ENCODE peak calls at places on chromosomes 6 and 20, in six cellular contexts. S, D, F, A, K and Z are unnamed samples.

GRCh38 chr6:161393292-161393691 is 119.4 kb upstream of the AGPAT4 start:
- DNase-seq in S (no peak), D (no peak), F (no peak), A (no peak), K (no peak), Z (no peak)

GRCh38 chr20:58713801-58714339 is 21.3 kb downstream of the NPEPL1 start:
- DNase-seq in S (no peak), D (no peak), F (no peak), A (no peak), K (no peak), Z (no peak)

GRCh38 chr20:20568604-20569205 is 143.7 kb downstream of the RALGAPA2 start:
- DNase-seq in S (peak), D (peak), F (peak), A (peak), K (no peak), Z (peak)

GRCh38 chr20:39874049-39874893 is 814.8 kb downstream of the MAFB start:
- DNase-seq in S (peak), D (peak), F (peak), A (no peak), K (peak), Z (no peak)

GRCh38 chr6:92180090-92180489 is 1239.3 kb downstream of the EPHA7 start:
- DNase-seq in S (no peak), D (no peak), F (no peak), A (no peak), K (no peak), Z (no peak)

GRCh38 chr20:36105731-36106226 is 48.8 kb upstream of the EPB41L1 start:
- DNase-seq in S (no peak), D (no peak), F (peak), A (no peak), K (no peak), Z (no peak)

GRCh38 chr6:53524455-53524815 is 20.5 kb downstream of the GCLC start:
- DNase-seq in S (peak), D (peak), F (no peak), A (peak), K (no peak), Z (no peak)

GRCh38 chr6:137259349-137259748 is 40.2 kb upstream of the IFNGR1 start:
- DNase-seq in S (no peak), D (no peak), F (no peak), A (no peak), K (no peak), Z (no peak)

GRCh38 chr6:149904661-149905370 is 6.9 kb upstream of the RAET1E start:
- DNase-seq in S (no peak), D (no peak), F (no peak), A (no peak), K (no peak), Z (no peak)

GRCh38 chr20:44109951-44110361 is 77.0 kb downstream of the JPH2 start:
- DNase-seq in S (no peak), D (peak), F (no peak), A (no peak), K (no peak), Z (no peak)

GRCh38 chr6:169556758-169557505 is 144.9 kb downstream of the WDR27 start:
- DNase-seq in S (no peak), D (no peak), F (no peak), A (no peak), K (no peak), Z (no peak)

GRCh38 chr6:25958700-25959162 is 3.9 kb upstream of the TRIM38 start:
- DNase-seq in S (no peak), D (peak), F (no peak), A (no peak), K (no peak), Z (no peak)

GRCh38 chr6:106692112-106692822 is 62.9 kb downstream of the QRSL1 start:
- DNase-seq in S (peak), D (peak), F (peak), A (peak), K (no peak), Z (peak)

GRCh38 chr6:6661684-6662083 is 73.2 kb downstream of the LY86 start:
- DNase-seq in S (peak), D (no peak), F (peak), A (no peak), K (no peak), Z (no peak)

GRCh38 chr20:50630578-50631263 is 60.6 kb downstream of the RIPOR3 start:
- DNase-seq in S (no peak), D (no peak), F (no peak), A (no peak), K (no peak), Z (no peak)

GRCh38 chr6:25329982-25330381 is 50.8 kb downstream of the CARMIL1 start:
- DNase-seq in S (no peak), D (no peak), F (no peak), A (no peak), K (no peak), Z (no peak)

GRCh38 chr6:7974932-7975763 is 64.6 kb upstream of the TXNDC5 start:
- DNase-seq in S (no peak), D (no peak), F (peak), A (no peak), K (peak), Z (peak)

GRCh38 chr6:83417880-83418663 is 12.8 kb downstream of the ME1 start:
- DNase-seq in S (peak), D (peak), F (peak), A (peak), K (no peak), Z (peak)

GRCh38 chr6:160430203-160430602 is 82.0 kb downstream of the SLC22A3 start:
- DNase-seq in S (no peak), D (no peak), F (no peak), A (no peak), K (no peak), Z (no peak)

GRCh38 chr20:37901667-37902503 is 1.0 kb upstream of the VSTM2L start:
- DNase-seq in S (peak), D (peak), F (peak), A (no peak), K (no peak), Z (peak)

GRCh38 chr6:38264605-38265004 is 375.1 kb downstream of the BTBD9 start:
- DNase-seq in S (no peak), D (peak), F (no peak), A (no peak), K (no peak), Z (no peak)

GRCh38 chr20:37902504-37903313 is at the start of gene VSTM2L:
- DNase-seq in S (peak), D (peak), F (no peak), A (no peak), K (no peak), Z (peak)

GRCh38 chr6:49336514-49337131 is 126.4 kb downstream of the MMUT start:
- DNase-seq in S (peak), D (peak), F (peak), A (no peak), K (no peak), Z (peak)

GRCh38 chr6:116783852-116784251 is 18.3 kb upstream of the FAM162B start:
- DNase-seq in S (no peak), D (no peak), F (no peak), A (no peak), K (no peak), Z (no peak)

GRCh38 chr6:33636655-33637054 is 15.5 kb downstream of the ITPR3 start:
- DNase-seq in S (no peak), D (no peak), F (no peak), A (no peak), K (no peak), Z (no peak)

GRCh38 chr20:31835977-31836852 is 9.2 kb downstream of the FOXS1 start:
- DNase-seq in S (no peak), D (no peak), F (peak), A (no peak), K (peak), Z (peak)

GRCh38 chr6:37994238-37994637 is 174.7 kb downstream of the ZFAND3 start:
- DNase-seq in S (no peak), D (peak), F (no peak), A (no peak), K (no peak), Z (no peak)

GRCh38 chr6:115001726-115002436 is 659.1 kb upstream of the HS3ST5 start:
- DNase-seq in S (peak), D (no peak), F (no peak), A (no peak), K (no peak), Z (no peak)

GRCh38 chr6:38498085-38498484 is 141.6 kb downstream of the BTBD9 start:
- DNase-seq in S (no peak), D (no peak), F (no peak), A (no peak), K (no peak), Z (no peak)

GRCh38 chr6:52573295-52573694 is 3.6 kb downstream of the TRAM2 start:
- DNase-seq in S (no peak), D (peak), F (no peak), A (no peak), K (no peak), Z (no peak)

GRCh38 chr6:34324738-34325444 is 67.6 kb downstream of the NUDT3 start:
- DNase-seq in S (no peak), D (peak), F (peak), A (no peak), K (no peak), Z (no peak)

GRCh38 chr6:43916924-43917877 is 147.2 kb downstream of the VEGFA start:
- DNase-seq in S (no peak), D (no peak), F (peak), A (no peak), K (no peak), Z (peak)

GRCh38 chr6:170140129-170140528 is 150.7 kb downstream of the DLL1 start:
- DNase-seq in S (no peak), D (no peak), F (no peak), A (no peak), K (no peak), Z (no peak)

GRCh38 chr6:168180548-168181011 is 101.6 kb upstream of the FRMD1 start:
- DNase-seq in S (no peak), D (peak), F (peak), A (no peak), K (no peak), Z (no peak)

GRCh38 chr6:168181316-168181715 is 102.3 kb upstream of the FRMD1 start:
- DNase-seq in S (no peak), D (no peak), F (peak), A (no peak), K (no peak), Z (no peak)

GRCh38 chr6:168179702-168180382 is 100.8 kb upstream of the FRMD1 start:
- DNase-seq in S (no peak), D (no peak), F (peak), A (no peak), K (no peak), Z (no peak)

GRCh38 chr6:168177492-168177891 is 98.5 kb upstream of the FRMD1 start:
- DNase-seq in S (no peak), D (no peak), F (no peak), A (no peak), K (no peak), Z (no peak)

DNA sequence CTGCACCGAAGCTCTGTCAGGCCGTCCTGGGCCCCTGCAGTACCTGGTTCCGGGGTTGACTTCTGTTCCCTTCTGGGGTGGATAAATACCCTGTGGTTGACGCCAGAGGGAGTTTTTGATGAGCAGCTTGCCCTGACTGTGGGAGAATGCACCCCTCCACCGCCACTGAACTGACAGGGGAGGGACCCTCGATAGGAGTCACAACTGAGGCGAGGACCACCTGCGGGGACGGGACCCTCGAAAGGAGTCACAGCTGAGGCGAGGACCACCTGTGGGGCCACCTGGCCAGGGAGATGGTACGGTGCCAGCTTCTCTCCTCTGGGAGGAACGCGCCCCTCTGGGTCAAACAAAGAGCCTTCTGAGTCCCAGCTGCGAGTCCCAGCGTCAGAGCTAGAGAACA is 100.1 kb upstream of the FRMD1 start:
- DNase-seq in S (no peak), D (peak), F (peak), A (no peak), K (no peak), Z (no peak)
- TF ChIP-seq CTCF in S (no peak), D (no peak), F (no peak), A (no peak), K (no peak), Z (no peak)

GRCh38 chr6:41505084-41506049 is 40.8 kb upstream of the FOXP4 start:
- DNase-seq in S (peak), D (peak), F (peak), A (no peak), K (peak), Z (peak)
- H3K4me3 ChIP-seq in S (peak), D (peak), F (no peak), A (peak), K (peak), Z (peak)

GRCh38 chr6:64777941-64778785 is 928.9 kb downstream of the EYS start:
- DNase-seq in S (no peak), D (no peak), F (no peak), A (no peak), K (no peak), Z (no peak)

GRCh38 chr6:64776359-64776758 is 930.7 kb downstream of the EYS start:
- DNase-seq in S (peak), D (no peak), F (no peak), A (no peak), K (no peak), Z (no peak)

GRCh38 chr6:64774881-64775280 is 932.1 kb downstream of the EYS start:
- DNase-seq in S (no peak), D (no peak), F (no peak), A (no peak), K (no peak), Z (no peak)
- TF ChIP-seq CTCF in S (no peak), D (no peak), F (no peak), A (no peak), K (no peak), Z (no peak)

GRCh38 chr20:63522091-63522868 is 1.7 kb downstream of the PPDPF start:
- DNase-seq in S (no peak), D (no peak), F (peak), A (no peak), K (no peak), Z (no peak)
- H3K4me3 ChIP-seq in S (peak), D (peak), F (no peak), A (peak), K (peak), Z (peak)